ENCODE peak calls at places on chromosomes 11 and 22, in four cellular contexts. P, V, U and T are unnamed samples.

GRCh38 chr22:36910461-36910860 is 3.0 kb upstream of the CSF2RB start:
- DNase-seq in V (no peak), P (no peak), U (no peak), T (no peak)

GRCh38 chr22:24593810-24594568 is 1.1 kb upstream of the LRRC75B start:
- DNase-seq in P (no peak), U (no peak), V (no peak), T (no peak)

GRCh38 chr22:35218079-35218478 is 39.2 kb upstream of the HMGXB4 start:
- DNase-seq in U (peak), V (no peak), P (no peak), T (no peak)

GRCh38 chr22:38941488-38941987 is 15.9 kb upstream of the APOBEC3A start:
- DNase-seq in P (peak), V (no peak), U (no peak), T (no peak)

GRCh38 chr22:34696557-34696956 is 369.4 kb upstream of the ISX start:
- DNase-seq in U (no peak), V (no peak), P (no peak), T (no peak)

GRCh38 chr11:124602751-124603150 is 8.5 kb upstream of the PANX3 start:
- DNase-seq in V (no peak), U (no peak), P (no peak), T (no peak)

GRCh38 chr11:96306600-96306932 is 36.4 kb downstream of the MAML2 start:
- DNase-seq in V (no peak), P (no peak), U (no peak), T (no peak)

GRCh38 chr22:30241576-30242371 is 4.8 kb downstream of the LIF start:
- DNase-seq in V (no peak), P (no peak), U (peak), T (no peak)

GRCh38 chr11:6476571-6476970 is 2.8 kb upstream of the TRIM3 start:
- DNase-seq in P (no peak), U (no peak), V (no peak), T (no peak)

GRCh38 chr11:96215094-96215782 is 127.8 kb downstream of the MAML2 start:
- DNase-seq in P (peak), V (no peak), U (peak), T (no peak)

GRCh38 chr11:68164437-68164836 is 43.2 kb upstream of the CHKA start:
- DNase-seq in V (peak), U (peak), P (no peak), T (no peak)

GRCh38 chr11:48184452-48184851 is 32.2 kb upstream of the OR4B1 start:
- DNase-seq in U (no peak), V (no peak), P (no peak), T (no peak)

GRCh38 chr22:24516301-24516737 is 21.2 kb downstream of the UPB1 start:
- DNase-seq in V (no peak), U (peak), P (no peak), T (peak)

GRCh38 chr11:60125962-60126585 is 37.6 kb downstream of the MS4A2 start:
- DNase-seq in P (no peak), V (peak), U (no peak), T (no peak)

GRCh38 chr11:121762820-121763219 is 310.1 kb upstream of the SORL1-AS1 start:
- DNase-seq in U (peak), V (peak), P (no peak), T (no peak)

GRCh38 chr11:18063131-18063530 is 17.1 kb upstream of the TPH1 start:
- DNase-seq in U (no peak), P (peak), V (no peak), T (no peak)

GRCh38 chr11:31784645-31785044 is 26.5 kb downstream of the PAX6 start:
- DNase-seq in V (no peak), P (no peak), U (no peak), T (no peak)

GRCh38 chr11:101686514-101686913 is 102.7 kb upstream of the TRPC6 start:
- DNase-seq in V (peak), P (no peak), U (peak), T (no peak)

GRCh38 chr11:129536338-129536737 is 160.7 kb downstream of the BARX2 start:
- DNase-seq in U (no peak), V (no peak), P (no peak), T (no peak)

GRCh38 chr22:42805016-42805997 is 51.8 kb downstream of the ARFGAP3 start:
- DNase-seq in U (no peak), P (no peak), V (peak), T (no peak)

GRCh38 chr22:29750559-29750958 is 16.2 kb downstream of the ZMAT5 start:
- DNase-seq in V (no peak), U (peak), P (no peak), T (no peak)

GRCh38 chr11:38460429-38460828 is 1862.4 kb upstream of the RAG2 start:
- DNase-seq in U (peak), P (no peak), V (no peak), T (no peak)

GRCh38 chr22:19111140-19111539 is 11.1 kb downstream of the DGCR2 start:
- DNase-seq in V (no peak), U (no peak), P (no peak), T (no peak)

GRCh38 chr11:10622957-10623787 is 54.7 kb upstream of the LYVE1 start:
- DNase-seq in P (peak), U (peak), V (no peak), T (no peak)

GRCh38 chr11:32809313-32809712 is 14.9 kb upstream of the CCDC73 start:
- DNase-seq in U (peak), V (peak), P (peak), T (peak)

GRCh38 chr22:20807315-20807752 is 33.4 kb downstream of the SERPIND1 start:
- DNase-seq in U (peak), P (no peak), V (peak), T (peak)

GRCh38 chr11:116366980-116367640 is 405.7 kb downstream of the BUD13 start:
- DNase-seq in U (no peak), P (no peak), V (peak), T (no peak)

GRCh38 chr11:73577496-73577917 is 20.4 kb downstream of the FAM168A start:
- DNase-seq in P (peak), U (peak), V (no peak), T (peak)

GRCh38 chr11:112795142-112795815 is 165.9 kb upstream of the NCAM1 start:
- DNase-seq in U (peak), P (peak), V (peak), T (no peak)

GRCh38 chr11:76598426-76598839 is 72.1 kb downstream of the LRRC32 start:
- DNase-seq in V (no peak), P (peak), U (peak), T (no peak)

GRCh38 chr11:95917188-95918036 is 6.5 kb downstream of the MTMR2 start:
- DNase-seq in U (no peak), P (no peak), V (peak), T (no peak)

GRCh38 chr11:118998822-118999221 is 884 bp downstream of the CENATAC start:
- DNase-seq in V (peak), P (no peak), U (peak), T (no peak)

GRCh38 chr22:27617214-27617881 is 184.2 kb downstream of the MN1 start:
- DNase-seq in V (no peak), P (no peak), U (no peak), T (no peak)

GRCh38 chr11:1555713-1556153 is 16.3 kb downstream of the DUSP8 start:
- DNase-seq in V (no peak), P (no peak), U (no peak), T (no peak)